ENCODE peak calls at places on chromosome 21, in eight cellular contexts. E is AG04450, G is NCI-H1092 treated with DMSO at 0.1 percent for 48 hours, U is HTR-8/SVneo, Z is activated T-cell treated with anti-CD3 and anti-CD28 coated beads for 4 hours, R is left ventricle myocardium superior, N is NCI-H345, L is M059J. F is an unnamed sample.

GRCh38 chr21:44589094-44589493 is 3.2 kb downstream of the KRTAP10-6 start:
- DNase-seq in E (no peak), G (no peak), U (no peak), Z (no peak), R (no peak), N (no peak), L (no peak), F (no peak)

GRCh38 chr21:43206231-43207042 is 37.6 kb downstream of the CRYAA start:
- DNase-seq in E (no peak), G (no peak), U (no peak), Z (no peak), R (no peak), N (no peak), L (no peak), F (no peak)

GRCh38 chr21:15494481-15494880 is 235.3 kb upstream of the USP25 start:
- DNase-seq in E (no peak), G (no peak), U (no peak), Z (no peak), R (no peak), N (no peak), L (no peak), F (no peak)

GRCh38 chr21:44496900-44497550 is 41.7 kb downstream of the LRRC3 start:
- DNase-seq in E (no peak), G (peak), U (no peak), Z (no peak), R (no peak), N (peak), L (no peak), F (no peak)

GRCh38 chr21:40166291-40166843 is 299.1 kb downstream of the PCP4 start:
- DNase-seq in E (no peak), G (no peak), U (no peak), Z (no peak), R (no peak), N (peak), L (peak), F (no peak)

GRCh38 chr21:37656899-37657298 is 259.4 kb downstream of the KCNJ6 start:
- DNase-seq in E (no peak), G (no peak), U (no peak), Z (no peak), R (no peak), N (no peak), L (no peak), F (no peak)

GRCh38 chr21:26715116-26715515 is 130.1 kb downstream of the ADAMTS1 start:
- DNase-seq in E (no peak), G (no peak), U (no peak), Z (no peak), R (no peak), N (no peak), L (no peak), F (no peak)

GRCh38 chr21:27586986-27587385 is 620.1 kb upstream of the ADAMTS5 start:
- DNase-seq in E (no peak), G (no peak), U (no peak), Z (no peak), R (no peak), N (no peak), L (peak), F (no peak)

GRCh38 chr21:25708467-25709065 is 26.1 kb downstream of the ATP5PF start:
- DNase-seq in E (peak), G (peak), U (peak), Z (peak), R (no peak), N (peak), L (peak), F (peak)

GRCh38 chr21:34834852-34835501 is 166.2 kb downstream of the CLIC6 start:
- DNase-seq in E (no peak), G (no peak), U (no peak), Z (no peak), R (no peak), N (peak), L (no peak), F (no peak)

GRCh38 chr21:18245493-18245967 is 897 bp downstream of the CHODL start:
- DNase-seq in E (no peak), G (peak), U (no peak), Z (no peak), R (peak), N (peak), L (no peak), F (no peak)

GRCh38 chr21:42187976-42188653 is 30.8 kb upstream of the ABCG1 start:
- DNase-seq in E (no peak), G (no peak), U (no peak), Z (peak), R (peak), N (no peak), L (peak), F (no peak)

GRCh38 chr21:45845063-45845789 is 136.3 kb upstream of the COL6A1 start:
- DNase-seq in E (no peak), G (no peak), U (no peak), Z (no peak), R (no peak), N (no peak), L (no peak), F (no peak)

GRCh38 chr21:26003428-26003827 is 167.1 kb downstream of the APP start:
- DNase-seq in E (no peak), G (no peak), U (no peak), Z (no peak), R (no peak), N (no peak), L (no peak), F (no peak)

GRCh38 chr21:22657786-22658185 is 1659.6 kb downstream of the NCAM2 start:
- DNase-seq in E (no peak), G (no peak), U (no peak), Z (no peak), R (no peak), N (no peak), L (no peak), F (no peak)

GRCh38 chr21:28798798-28799197 is 193.9 kb downstream of the LTN1 start:
- DNase-seq in E (no peak), G (no peak), U (no peak), Z (no peak), R (no peak), N (no peak), L (peak), F (peak)

GRCh38 chr21:35751171-35751570 is 309.2 kb downstream of the SETD4 start:
- DNase-seq in E (no peak), G (no peak), U (no peak), Z (no peak), R (no peak), N (no peak), L (no peak), F (no peak)